ENCODE peak calls at places on chromosomes 5 and 9, in nine cellular contexts. One of them, this sample, is unnamed.

GRCh38 chr5:72106922-72107873 is at the start of gene MAP1B:
- DNase-seq in GM23248: peak; percentile 73
- DNase-seq in MM.1S: no peak
- DNase-seq in hepatocyte: peak; percentile 76
- DNase-seq in OCI-LY7: no peak
- DNase-seq in PC-3: peak; percentile 32
- DNase-seq in HCT116: no peak
- DNase-seq in GM23338: peak; percentile 98
- DNase-seq in SK-N-SH: peak; percentile 90
- DNase-seq in this sample: peak; percentile 98

GRCh38 chr5:67880876-67881275 is 334.7 kb upstream of the PIK3R1 start:
- DNase-seq in SK-N-SH: no peak
- DNase-seq in MM.1S: no peak
- DNase-seq in PC-3: no peak
- DNase-seq in HCT116: no peak
- DNase-seq in hepatocyte: no peak
- DNase-seq in GM23248: no peak
- DNase-seq in GM23338: no peak
- DNase-seq in OCI-LY7: no peak
- DNase-seq in this sample: peak; percentile 13

GRCh38 chr9:26725573-26725972 is 167.0 kb downstream of the CAAP1 start:
- DNase-seq in HCT116: no peak
- DNase-seq in GM23248: peak; percentile 34
- DNase-seq in GM23338: no peak
- DNase-seq in hepatocyte: no peak
- DNase-seq in MM.1S: no peak
- DNase-seq in PC-3: no peak
- DNase-seq in OCI-LY7: no peak
- DNase-seq in SK-N-SH: no peak
- DNase-seq in this sample: no peak

GRCh38 chr9:68489636-68490035 is 51.0 kb downstream of the TMEM252 start:
- DNase-seq in PC-3: no peak
- DNase-seq in GM23338: no peak
- DNase-seq in hepatocyte: no peak
- DNase-seq in MM.1S: no peak
- DNase-seq in GM23248: no peak
- DNase-seq in HCT116: no peak
- DNase-seq in OCI-LY7: no peak
- DNase-seq in SK-N-SH: no peak
- DNase-seq in this sample: no peak

GRCh38 chr9:6096821-6097220 is 81.4 kb upstream of the RANBP6 start:
- DNase-seq in HCT116: no peak
- DNase-seq in MM.1S: no peak
- DNase-seq in GM23248: peak; percentile 94
- DNase-seq in GM23338: no peak
- DNase-seq in PC-3: peak; percentile 28
- DNase-seq in hepatocyte: no peak
- DNase-seq in SK-N-SH: no peak
- DNase-seq in OCI-LY7: no peak
- DNase-seq in this sample: no peak

GRCh38 chr9:97688654-97689053 is 8.5 kb downstream of the XPA start:
- DNase-seq in OCI-LY7: no peak
- DNase-seq in hepatocyte: no peak
- DNase-seq in SK-N-SH: no peak
- DNase-seq in MM.1S: no peak
- DNase-seq in PC-3: no peak
- DNase-seq in GM23338: no peak
- DNase-seq in HCT116: no peak
- DNase-seq in GM23248: no peak
- DNase-seq in this sample: no peak

GRCh38 chr9:17063535-17064135 is 71.2 kb upstream of the CNTLN start:
- DNase-seq in HCT116: peak; percentile 32
- DNase-seq in GM23248: peak; percentile 74
- DNase-seq in PC-3: peak; percentile 70
- DNase-seq in hepatocyte: peak; percentile 73
- DNase-seq in MM.1S: peak; percentile 39
- DNase-seq in SK-N-SH: peak; percentile 56
- DNase-seq in GM23338: peak; percentile 83
- DNase-seq in OCI-LY7: peak; percentile 43
- DNase-seq in this sample: peak; percentile 77

GRCh38 chr5:159208508-159209437 is 580 bp downstream of the RNF145 start:
- DNase-seq in hepatocyte: peak; percentile 64
- DNase-seq in SK-N-SH: peak; percentile 73
- DNase-seq in OCI-LY7: peak; percentile 19
- DNase-seq in HCT116: no peak
- DNase-seq in PC-3: no peak
- DNase-seq in MM.1S: no peak
- DNase-seq in GM23338: peak; percentile 78
- DNase-seq in GM23248: peak; percentile 57
- DNase-seq in this sample: peak; percentile 75

GRCh38 chr9:120730661-120731514 is 16.6 kb upstream of the MEGF9 start:
- DNase-seq in OCI-LY7: peak; percentile 53
- DNase-seq in MM.1S: no peak
- DNase-seq in hepatocyte: peak; percentile 73
- DNase-seq in HCT116: no peak
- DNase-seq in GM23248: peak; percentile 92
- DNase-seq in PC-3: peak; percentile 95
- DNase-seq in SK-N-SH: no peak
- DNase-seq in GM23338: peak; percentile 44
- DNase-seq in this sample: peak; percentile 75

GRCh38 chr9:134378901-134379338 is 52.7 kb downstream of the RXRA start:
- DNase-seq in PC-3: peak; percentile 79
- DNase-seq in GM23338: no peak
- DNase-seq in MM.1S: no peak
- DNase-seq in GM23248: peak; percentile 71
- DNase-seq in HCT116: peak; percentile 37
- DNase-seq in hepatocyte: peak; percentile 62
- DNase-seq in SK-N-SH: peak; percentile 58
- DNase-seq in OCI-LY7: no peak
- DNase-seq in this sample: peak; percentile 32

GRCh38 chr5:82594097-82594496 is 315.9 kb upstream of the RPS23 start:
- DNase-seq in MM.1S: no peak
- DNase-seq in PC-3: peak; percentile 29
- DNase-seq in SK-N-SH: no peak
- DNase-seq in HCT116: no peak
- DNase-seq in GM23338: no peak
- DNase-seq in OCI-LY7: no peak
- DNase-seq in GM23248: peak; percentile 32
- DNase-seq in hepatocyte: peak; percentile 33
- DNase-seq in this sample: no peak

GRCh38 chr9:80285325-80285724 is 713.6 kb downstream of the TLE4 start:
- DNase-seq in MM.1S: no peak
- DNase-seq in PC-3: peak; percentile 36
- DNase-seq in GM23338: peak; percentile 67
- DNase-seq in hepatocyte: peak; percentile 11
- DNase-seq in GM23248: no peak
- DNase-seq in HCT116: no peak
- DNase-seq in OCI-LY7: no peak
- DNase-seq in SK-N-SH: peak; percentile 1
- DNase-seq in this sample: peak; percentile 9

GRCh38 chr9:90801175-90801506 is 478 bp upstream of the SYK start:
- DNase-seq in PC-3: no peak
- DNase-seq in hepatocyte: no peak
- DNase-seq in OCI-LY7: peak; percentile 53
- DNase-seq in GM23338: no peak
- DNase-seq in MM.1S: no peak
- DNase-seq in SK-N-SH: no peak
- DNase-seq in HCT116: no peak
- DNase-seq in GM23248: no peak
- DNase-seq in this sample: no peak

GRCh38 chr9:69822091-69822750 is 1.6 kb downstream of the CFAP95 start:
- DNase-seq in MM.1S: no peak
- DNase-seq in PC-3: no peak
- DNase-seq in GM23248: peak; percentile 63
- DNase-seq in hepatocyte: no peak
- DNase-seq in OCI-LY7: no peak
- DNase-seq in GM23338: peak; percentile 33
- DNase-seq in HCT116: no peak
- DNase-seq in SK-N-SH: no peak
- DNase-seq in this sample: peak; percentile 45

GRCh38 chr9:79858509-79858908 is 286.7 kb downstream of the TLE4 start:
- DNase-seq in SK-N-SH: no peak
- DNase-seq in GM23248: peak; percentile 35
- DNase-seq in OCI-LY7: no peak
- DNase-seq in GM23338: no peak
- DNase-seq in HCT116: no peak
- DNase-seq in PC-3: peak; percentile 49
- DNase-seq in MM.1S: peak; percentile 77
- DNase-seq in hepatocyte: no peak
- DNase-seq in this sample: no peak

GRCh38 chr5:67530609-67531255 is 334.1 kb upstream of the CD180 start:
- DNase-seq in SK-N-SH: peak; percentile 44
- DNase-seq in OCI-LY7: no peak
- DNase-seq in HCT116: no peak
- DNase-seq in hepatocyte: no peak
- DNase-seq in PC-3: no peak
- DNase-seq in GM23338: peak; percentile 6
- DNase-seq in MM.1S: no peak
- DNase-seq in GM23248: no peak
- DNase-seq in this sample: no peak

GRCh38 chr5:124301850-124302249 is 444.6 kb downstream of the ZNF608 start:
- DNase-seq in GM23338: no peak
- DNase-seq in HCT116: no peak
- DNase-seq in MM.1S: no peak
- DNase-seq in hepatocyte: peak; percentile 21
- DNase-seq in OCI-LY7: no peak
- DNase-seq in SK-N-SH: no peak
- DNase-seq in PC-3: no peak
- DNase-seq in GM23248: peak; percentile 56
- DNase-seq in this sample: peak; percentile 14

GRCh38 chr9:13728121-13728520 is 448.6 kb upstream of the MPDZ start:
- DNase-seq in SK-N-SH: no peak
- DNase-seq in GM23338: no peak
- DNase-seq in hepatocyte: no peak
- DNase-seq in PC-3: no peak
- DNase-seq in HCT116: no peak
- DNase-seq in GM23248: no peak
- DNase-seq in MM.1S: no peak
- DNase-seq in OCI-LY7: no peak
- DNase-seq in this sample: no peak

GRCh38 chr9:14782652-14783051 is 60.1 kb upstream of the CER1 start:
- DNase-seq in PC-3: peak; percentile 49
- DNase-seq in OCI-LY7: no peak
- DNase-seq in GM23248: no peak
- DNase-seq in SK-N-SH: no peak
- DNase-seq in HCT116: no peak
- DNase-seq in MM.1S: no peak
- DNase-seq in hepatocyte: no peak
- DNase-seq in GM23338: no peak
- DNase-seq in this sample: no peak

GRCh38 chr9:134996591-134997530 is 79.1 kb upstream of the FCN1 start:
- DNase-seq in OCI-LY7: no peak
- DNase-seq in GM23248: no peak
- DNase-seq in GM23338: no peak
- DNase-seq in MM.1S: no peak
- DNase-seq in SK-N-SH: no peak
- DNase-seq in hepatocyte: no peak
- DNase-seq in PC-3: no peak
- DNase-seq in HCT116: no peak
- DNase-seq in this sample: no peak

GRCh38 chr5:36240779-36241635 is 718 bp downstream of the NADK2 start:
- DNase-seq in GM23248: peak; percentile 87
- DNase-seq in PC-3: peak; percentile 61
- DNase-seq in SK-N-SH: peak; percentile 77
- DNase-seq in OCI-LY7: peak; percentile 68
- DNase-seq in MM.1S: peak; percentile 57
- DNase-seq in GM23338: peak; percentile 79
- DNase-seq in hepatocyte: peak; percentile 87
- DNase-seq in HCT116: no peak
- DNase-seq in this sample: peak; percentile 82
- TF ChIP-seq EZH2phosphoT487 in GM23248: no peak
- TF ChIP-seq EZH2phosphoT487 in PC-3: no peak
- TF ChIP-seq EZH2phosphoT487 in SK-N-SH: no peak
- TF ChIP-seq EZH2phosphoT487 in OCI-LY7: no peak
- TF ChIP-seq EZH2phosphoT487 in MM.1S: no peak
- TF ChIP-seq EZH2phosphoT487 in GM23338: no peak
- TF ChIP-seq EZH2phosphoT487 in hepatocyte: no peak
- TF ChIP-seq EZH2phosphoT487 in HCT116: no peak
- TF ChIP-seq EZH2phosphoT487 in this sample: no peak

GRCh38 chr9:105964171-105964570 is 269.8 kb downstream of the TMEM38B start:
- DNase-seq in SK-N-SH: no peak
- DNase-seq in GM23338: no peak
- DNase-seq in MM.1S: no peak
- DNase-seq in OCI-LY7: no peak
- DNase-seq in PC-3: no peak
- DNase-seq in HCT116: no peak
- DNase-seq in GM23248: no peak
- DNase-seq in hepatocyte: no peak
- DNase-seq in this sample: no peak
- H3K27ac ChIP-seq in SK-N-SH: no peak overlapping the region
- H3K27ac ChIP-seq in GM23338: no peak overlapping the region
- H3K27ac ChIP-seq in MM.1S: no peak overlapping the region
- H3K27ac ChIP-seq in OCI-LY7: no peak overlapping the region
- H3K27ac ChIP-seq in PC-3: no peak overlapping the region
- H3K27ac ChIP-seq in HCT116: no peak overlapping the region
- H3K27ac ChIP-seq in GM23248: no peak overlapping the region
- H3K27ac ChIP-seq in hepatocyte: peak overlapping the region; percentile 42
- H3K27ac ChIP-seq in this sample: no peak overlapping the region

GRCh38 chr5:55742778-55743177 is 4.9 kb downstream of the DDX4 start:
- DNase-seq in PC-3: no peak
- DNase-seq in MM.1S: no peak
- DNase-seq in hepatocyte: no peak
- DNase-seq in SK-N-SH: no peak
- DNase-seq in GM23338: no peak
- DNase-seq in OCI-LY7: no peak
- DNase-seq in HCT116: no peak
- DNase-seq in GM23248: peak; percentile 3
- DNase-seq in this sample: no peak
- TF ChIP-seq EZH2phosphoT487 in PC-3: no peak
- TF ChIP-seq EZH2phosphoT487 in MM.1S: no peak
- TF ChIP-seq EZH2phosphoT487 in hepatocyte: no peak
- TF ChIP-seq EZH2phosphoT487 in SK-N-SH: no peak
- TF ChIP-seq EZH2phosphoT487 in GM23338: no peak
- TF ChIP-seq EZH2phosphoT487 in OCI-LY7: no peak
- TF ChIP-seq EZH2phosphoT487 in HCT116: no peak
- TF ChIP-seq EZH2phosphoT487 in GM23248: no peak
- TF ChIP-seq EZH2phosphoT487 in this sample: no peak

DNA sequence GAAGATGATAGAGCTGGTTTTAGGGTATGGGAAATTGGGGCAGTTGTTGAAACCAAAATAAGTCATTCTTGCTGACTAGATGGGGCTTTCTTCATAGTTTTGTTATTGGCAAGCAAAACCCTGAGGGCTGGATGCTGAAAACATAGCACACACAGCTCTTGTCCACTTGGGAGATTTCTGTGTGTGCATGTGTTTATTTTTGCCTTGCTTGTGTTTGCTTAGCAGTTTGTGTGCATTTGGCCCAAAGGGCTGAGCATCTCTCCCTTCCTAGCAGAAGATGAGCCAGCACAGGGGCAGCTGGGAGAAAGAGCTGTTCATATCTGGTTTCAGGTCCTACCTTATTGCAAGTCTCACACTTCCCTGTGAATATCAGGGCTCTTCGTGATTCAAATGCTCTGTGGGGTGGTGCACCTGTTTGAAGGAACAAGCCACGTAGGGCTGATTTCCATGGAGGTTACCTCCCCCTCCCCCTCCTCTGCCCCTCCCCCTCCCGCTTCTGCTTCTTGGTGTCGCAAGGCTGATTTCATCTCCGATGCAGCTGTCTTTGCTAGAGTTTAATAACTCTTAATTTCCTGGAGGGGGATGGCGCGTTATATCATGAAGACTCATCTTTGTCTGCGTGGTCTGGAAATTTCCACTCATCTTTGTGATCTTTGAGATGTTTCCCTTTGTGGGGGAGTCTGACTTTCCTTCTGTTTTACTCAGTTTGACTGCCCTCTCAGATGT is 296.5 kb downstream of the ARHGAP26 start:
- DNase-seq in GM23248: peak; percentile 61
- DNase-seq in PC-3: no peak
- DNase-seq in MM.1S: peak; percentile 27
- DNase-seq in SK-N-SH: no peak
- DNase-seq in HCT116: no peak
- DNase-seq in GM23338: no peak
- DNase-seq in hepatocyte: no peak
- DNase-seq in OCI-LY7: peak; percentile 63
- DNase-seq in this sample: no peak
- H3K27ac ChIP-seq in GM23248: no peak overlapping the region
- H3K27ac ChIP-seq in PC-3: no peak overlapping the region
- H3K27ac ChIP-seq in MM.1S: peak overlapping the region; percentile 24
- H3K27ac ChIP-seq in SK-N-SH: peak overlapping the region; percentile 8
- H3K27ac ChIP-seq in HCT116: no peak overlapping the region
- H3K27ac ChIP-seq in GM23338: no peak overlapping the region
- H3K27ac ChIP-seq in hepatocyte: no peak overlapping the region
- H3K27ac ChIP-seq in OCI-LY7: no peak overlapping the region
- H3K27ac ChIP-seq in this sample: no peak overlapping the region